ENCODE peak calls at places on chromosomes 5 and 9, in four cellular contexts. One of them, this sample, is unnamed.

GRCh38 chr9:136043386-136044054 is 51.6 kb downstream of the NACC2 start:
- DNase-seq in heart right ventricle: no peak
- DNase-seq in RWPE1: no peak
- DNase-seq in sigmoid colon: peak
- DNase-seq in this sample: no peak

GRCh38 chr5:72007336-72008111 is 99.8 kb upstream of the MAP1B start:
- DNase-seq in RWPE1: no peak
- DNase-seq in heart right ventricle: no peak
- DNase-seq in sigmoid colon: no peak
- DNase-seq in this sample: no peak

GRCh38 chr5:107621089-107621488 is 49.6 kb downstream of the EFNA5 start:
- DNase-seq in sigmoid colon: no peak
- DNase-seq in heart right ventricle: no peak
- DNase-seq in RWPE1: no peak
- DNase-seq in this sample: no peak

GRCh38 chr5:10310073-10310779 is 2.5 kb upstream of the CMBL start:
- DNase-seq in heart right ventricle: no peak
- DNase-seq in RWPE1: peak
- DNase-seq in sigmoid colon: no peak
- DNase-seq in this sample: no peak

GRCh38 chr5:1840741-1841521 is 39.7 kb downstream of the NDUFS6 start:
- DNase-seq in sigmoid colon: no peak
- DNase-seq in heart right ventricle: peak
- DNase-seq in RWPE1: no peak
- DNase-seq in this sample: no peak

GRCh38 chr5:35152733-35153132 is 77.6 kb downstream of the PRLR start:
- DNase-seq in sigmoid colon: no peak
- DNase-seq in RWPE1: no peak
- DNase-seq in heart right ventricle: no peak
- DNase-seq in this sample: no peak

GRCh38 chr5:89087551-89088318 is 204.8 kb upstream of the MEF2C start:
- DNase-seq in sigmoid colon: no peak
- DNase-seq in RWPE1: no peak
- DNase-seq in heart right ventricle: peak
- DNase-seq in this sample: no peak

GRCh38 chr5:109849478-109850088 is 159.9 kb downstream of the MAN2A1 start:
- DNase-seq in heart right ventricle: no peak
- DNase-seq in RWPE1: no peak
- DNase-seq in sigmoid colon: no peak
- DNase-seq in this sample: no peak

GRCh38 chr9:25415723-25416122 is 262.5 kb downstream of the TUSC1 start:
- DNase-seq in heart right ventricle: no peak
- DNase-seq in RWPE1: no peak
- DNase-seq in sigmoid colon: no peak
- DNase-seq in this sample: no peak

GRCh38 chr5:178180141-178180863 is 6.9 kb downstream of the GMCL2 start:
- DNase-seq in sigmoid colon: no peak
- DNase-seq in heart right ventricle: no peak
- DNase-seq in RWPE1: no peak
- DNase-seq in this sample: no peak

GRCh38 chr5:133287500-133287899 is 235.7 kb downstream of the HSPA4 start:
- DNase-seq in heart right ventricle: no peak
- DNase-seq in sigmoid colon: no peak
- DNase-seq in RWPE1: no peak
- DNase-seq in this sample: peak

GRCh38 chr5:72093231-72093630 is 14.0 kb upstream of the MAP1B start:
- DNase-seq in RWPE1: peak
- DNase-seq in sigmoid colon: no peak
- DNase-seq in heart right ventricle: no peak
- DNase-seq in this sample: no peak

GRCh38 chr9:93225892-93226291 is 42.0 kb downstream of the WNK2 start:
- DNase-seq in heart right ventricle: no peak
- DNase-seq in RWPE1: no peak
- DNase-seq in sigmoid colon: no peak
- DNase-seq in this sample: no peak

GRCh38 chr5:22329683-22330082 is 523.5 kb downstream of the CDH12 start:
- DNase-seq in sigmoid colon: no peak
- DNase-seq in RWPE1: no peak
- DNase-seq in heart right ventricle: no peak
- DNase-seq in this sample: no peak

GRCh38 chr5:39801306-39801705 is 376.5 kb upstream of the DAB2 start:
- DNase-seq in sigmoid colon: no peak
- DNase-seq in heart right ventricle: no peak
- DNase-seq in RWPE1: no peak
- DNase-seq in this sample: no peak

GRCh38 chr9:128098017-128098935 is 29.3 kb downstream of the PTGES2 start:
- DNase-seq in RWPE1: peak
- DNase-seq in heart right ventricle: peak
- DNase-seq in sigmoid colon: peak
- DNase-seq in this sample: peak

GRCh38 chr5:2326603-2327002 is 424.9 kb downstream of the IRX2 start:
- DNase-seq in sigmoid colon: no peak
- DNase-seq in heart right ventricle: no peak
- DNase-seq in RWPE1: no peak
- DNase-seq in this sample: no peak

GRCh38 chr5:151051066-151051930 is 29.5 kb downstream of the TNIP1 start:
- DNase-seq in sigmoid colon: peak
- DNase-seq in RWPE1: peak
- DNase-seq in heart right ventricle: peak
- DNase-seq in this sample: peak

GRCh38 chr5:30620481-30621085 is 572.9 kb upstream of the CDH6 start:
- DNase-seq in RWPE1: no peak
- DNase-seq in sigmoid colon: no peak
- DNase-seq in heart right ventricle: no peak
- DNase-seq in this sample: no peak

GRCh38 chr5:52269853-52270252 is 517.9 kb upstream of the ITGA1 start:
- DNase-seq in heart right ventricle: no peak
- DNase-seq in RWPE1: no peak
- DNase-seq in sigmoid colon: no peak
- DNase-seq in this sample: no peak

DNA sequence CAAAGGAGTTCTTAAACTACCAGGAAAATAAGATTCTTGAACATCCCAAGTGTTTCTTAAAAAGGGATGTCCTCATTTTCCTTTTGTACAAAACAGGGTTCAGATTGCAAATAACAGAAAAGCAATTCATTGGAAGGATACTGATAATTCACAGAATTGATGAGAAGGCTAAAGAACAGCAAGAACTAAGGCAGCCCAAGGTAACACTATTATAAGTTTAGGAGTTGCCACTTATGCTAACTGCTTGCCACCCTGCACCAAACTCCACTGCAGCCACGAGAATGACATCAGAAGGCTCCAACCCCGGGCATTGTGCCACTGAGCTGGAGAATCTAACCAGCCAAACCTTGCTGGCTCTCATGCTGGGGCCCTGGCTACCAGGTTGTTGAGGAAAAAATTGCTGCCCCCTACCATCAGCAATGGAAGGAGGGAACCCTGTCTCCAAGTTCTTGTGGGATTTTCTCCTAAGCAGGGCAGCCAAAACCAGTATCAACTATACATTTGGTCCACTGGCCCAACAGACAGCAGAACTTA is 123.4 kb downstream of the ARL15 start:
- DNase-seq in RWPE1: no peak
- DNase-seq in sigmoid colon: no peak
- DNase-seq in heart right ventricle: peak
- DNase-seq in this sample: no peak
- H3K27ac ChIP-seq in RWPE1: no peak
- H3K27ac ChIP-seq in sigmoid colon: no peak
- H3K27ac ChIP-seq in heart right ventricle: no peak
- H3K27ac ChIP-seq in this sample: no peak

GRCh38 chr5:81251922-81252321 is 18.8 kb downstream of the CKMT2 start:
- DNase-seq in RWPE1: no peak
- DNase-seq in heart right ventricle: peak
- DNase-seq in sigmoid colon: no peak
- DNase-seq in this sample: no peak

GRCh38 chr5:81256766-81257165 is 23.6 kb downstream of the CKMT2 start:
- DNase-seq in heart right ventricle: no peak
- DNase-seq in RWPE1: no peak
- DNase-seq in sigmoid colon: no peak
- DNase-seq in this sample: no peak

GRCh38 chr5:81252904-81253303 is 19.8 kb downstream of the CKMT2 start:
- DNase-seq in sigmoid colon: no peak
- DNase-seq in RWPE1: no peak
- DNase-seq in heart right ventricle: no peak
- DNase-seq in this sample: no peak

GRCh38 chr5:81254886-81255285 is 21.8 kb downstream of the CKMT2 start:
- DNase-seq in sigmoid colon: no peak
- DNase-seq in heart right ventricle: no peak
- DNase-seq in RWPE1: no peak
- DNase-seq in this sample: no peak

DNA sequence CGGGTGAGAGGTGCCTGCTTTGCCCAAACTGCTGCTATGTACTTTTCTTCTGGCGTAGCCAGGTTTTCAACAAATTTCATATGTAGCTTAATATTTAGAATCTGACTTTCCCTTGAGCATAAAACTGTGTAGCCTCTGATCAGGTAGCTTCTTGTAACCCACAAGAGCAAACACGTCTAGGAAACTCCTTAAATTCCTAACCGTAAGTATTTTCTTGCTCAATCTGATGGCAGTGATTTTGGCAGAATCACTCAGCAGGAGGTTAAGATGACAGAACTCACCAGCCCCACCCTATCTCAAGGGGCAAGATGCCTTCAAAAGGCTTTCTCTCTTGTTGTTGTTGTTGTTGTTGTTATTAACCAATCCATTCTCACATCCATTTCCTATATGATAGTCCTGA is 20.8 kb downstream of the CKMT2 start:
- DNase-seq in RWPE1: peak
- DNase-seq in heart right ventricle: no peak
- DNase-seq in sigmoid colon: no peak
- DNase-seq in this sample: no peak
- H3K27ac ChIP-seq in RWPE1: peak
- H3K27ac ChIP-seq in heart right ventricle: no peak
- H3K27ac ChIP-seq in sigmoid colon: no peak
- H3K27ac ChIP-seq in this sample: no peak

GRCh38 chr5:101532430-101532829 is 629.3 kb upstream of the ST8SIA4 start:
- DNase-seq in RWPE1: no peak
- DNase-seq in heart right ventricle: no peak
- DNase-seq in sigmoid colon: no peak
- DNase-seq in this sample: no peak
- H3K27ac ChIP-seq in RWPE1: no peak
- H3K27ac ChIP-seq in heart right ventricle: no peak
- H3K27ac ChIP-seq in sigmoid colon: no peak
- H3K27ac ChIP-seq in this sample: no peak

GRCh38 chr5:14142856-14143508 is at the start of gene TRIO:
- DNase-seq in RWPE1: peak
- DNase-seq in heart right ventricle: peak
- DNase-seq in sigmoid colon: peak
- DNase-seq in this sample: peak

GRCh38 chr5:14143843-14144585 is 872 bp downstream of the TRIO start:
- DNase-seq in heart right ventricle: no peak
- DNase-seq in RWPE1: peak
- DNase-seq in sigmoid colon: peak
- DNase-seq in this sample: peak

GRCh38 chr5:14142202-14142855 is 813 bp upstream of the TRIO start:
- DNase-seq in sigmoid colon: no peak
- DNase-seq in RWPE1: no peak
- DNase-seq in heart right ventricle: no peak
- DNase-seq in this sample: no peak

GRCh38 chr5:14144586-14145355 is 1.6 kb downstream of the TRIO start:
- DNase-seq in heart right ventricle: peak
- DNase-seq in sigmoid colon: peak
- DNase-seq in RWPE1: peak
- DNase-seq in this sample: peak

DNA sequence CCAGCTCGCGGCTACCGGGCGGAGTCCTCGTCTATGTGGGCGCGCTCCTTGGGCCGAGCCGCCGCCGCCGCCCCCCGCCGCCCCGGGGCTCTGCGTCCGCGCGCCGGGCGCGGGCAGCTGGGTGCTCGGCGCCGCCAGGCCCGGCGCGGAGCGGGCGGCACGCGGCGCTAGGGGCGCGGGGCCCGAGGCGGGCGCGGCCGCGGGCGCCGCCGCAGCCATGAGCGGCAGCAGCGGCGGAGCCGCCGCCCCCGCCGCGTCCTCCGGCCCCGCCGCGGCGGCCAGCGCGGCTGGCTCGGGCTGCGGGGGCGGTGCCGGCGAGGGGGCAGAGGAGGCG is 334 bp downstream of the TRIO start:
- DNase-seq in sigmoid colon: no peak
- DNase-seq in RWPE1: peak
- DNase-seq in heart right ventricle: no peak
- DNase-seq in this sample: no peak
- H3K27ac ChIP-seq in sigmoid colon: peak
- H3K27ac ChIP-seq in RWPE1: peak
- H3K27ac ChIP-seq in heart right ventricle: peak
- H3K27ac ChIP-seq in this sample: peak

DNA sequence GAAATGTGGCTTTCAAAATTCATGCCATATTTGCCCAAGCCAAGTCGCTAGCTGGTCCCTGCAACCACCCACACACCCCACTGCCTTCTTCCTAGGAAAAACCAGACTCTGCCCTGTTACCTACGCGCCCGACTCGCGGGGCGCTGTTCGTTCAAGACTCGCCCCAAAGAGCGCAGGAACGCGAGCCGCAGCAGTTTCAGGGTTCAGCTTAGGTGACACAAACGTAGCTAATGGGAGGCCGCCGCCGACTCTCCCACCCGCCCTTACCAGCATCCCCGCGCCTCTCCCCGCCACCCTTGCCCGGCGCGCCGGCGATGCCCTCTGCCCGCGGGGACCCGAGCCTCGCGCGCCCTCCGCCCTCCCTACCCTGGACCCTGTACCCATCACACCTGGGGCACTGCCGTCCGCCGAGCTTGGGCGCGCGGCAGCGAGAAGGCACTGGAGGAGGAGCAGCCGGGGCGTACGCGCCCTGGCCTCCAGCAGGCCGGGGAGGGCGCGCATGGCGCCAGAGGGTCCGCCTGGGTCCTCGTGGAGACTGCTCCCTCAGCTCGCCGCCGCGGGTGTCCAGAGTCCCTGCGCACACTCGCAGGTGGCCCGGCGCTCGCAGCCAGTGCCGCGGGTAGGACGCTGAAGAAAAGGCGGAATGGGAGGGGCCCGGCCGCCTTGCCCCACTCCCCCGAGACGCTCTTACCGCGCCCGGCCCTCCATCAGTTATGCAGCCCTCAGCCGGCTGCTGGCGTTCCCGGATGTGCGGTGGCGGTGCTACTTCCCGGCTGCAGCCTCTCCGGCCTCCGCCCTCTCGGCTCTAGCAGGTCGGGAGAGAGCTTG is at the start of gene EMB:
- DNase-seq in heart right ventricle: peak
- DNase-seq in RWPE1: peak
- DNase-seq in sigmoid colon: peak
- DNase-seq in this sample: no peak
- H3K27ac ChIP-seq in heart right ventricle: peak
- H3K27ac ChIP-seq in RWPE1: peak
- H3K27ac ChIP-seq in sigmoid colon: peak
- H3K27ac ChIP-seq in this sample: no peak

GRCh38 chr9:117494401-117495130 is 79.7 kb upstream of the ASTN2 start:
- DNase-seq in heart right ventricle: no peak
- DNase-seq in sigmoid colon: no peak
- DNase-seq in RWPE1: no peak
- DNase-seq in this sample: no peak
- H3K27ac ChIP-seq in heart right ventricle: no peak
- H3K27ac ChIP-seq in sigmoid colon: no peak
- H3K27ac ChIP-seq in RWPE1: no peak
- H3K27ac ChIP-seq in this sample: peak

GRCh38 chr9:109381011-109381729 is 60.3 kb upstream of the EPB41L4B start:
- DNase-seq in RWPE1: no peak
- DNase-seq in heart right ventricle: no peak
- DNase-seq in sigmoid colon: no peak
- DNase-seq in this sample: no peak
- H3K27ac ChIP-seq in RWPE1: no peak
- H3K27ac ChIP-seq in heart right ventricle: no peak
- H3K27ac ChIP-seq in sigmoid colon: no peak
- H3K27ac ChIP-seq in this sample: no peak

GRCh38 chr5:3639175-3639574 is 43.5 kb downstream of the IRX1 start:
- DNase-seq in heart right ventricle: no peak
- DNase-seq in sigmoid colon: no peak
- DNase-seq in RWPE1: no peak
- DNase-seq in this sample: no peak
- H3K27ac ChIP-seq in heart right ventricle: no peak
- H3K27ac ChIP-seq in sigmoid colon: no peak
- H3K27ac ChIP-seq in RWPE1: no peak
- H3K27ac ChIP-seq in this sample: no peak

This sample was measured in caudate nucleus.